ENCODE peak calls at places on chromosomes 4 and X, in eight cellular contexts. R, Q, U, Z, G, W, E and N are unnamed samples. For H3K4me1, the result is how much of the 10 kb centered on the place peaks cover.

GRCh38 chr4:73067971-73068394 is 1.5 kb downstream of the COX18 start:
- DNase-seq in Z (no peak), Q (no peak), U (no peak), R (no peak), W (no peak), E (no peak), G (no peak), N (no peak)

GRCh38 chrX:31499120-31499519 is 427.3 kb upstream of the FTHL17 start:
- DNase-seq in R (peak), W (no peak), E (no peak), Z (no peak), G (no peak), U (no peak), Q (no peak), N (no peak)

GRCh38 chrX:1681439-1681838 is 66.6 kb downstream of the ASMT start:
- DNase-seq in U (no peak), W (no peak), G (no peak), Z (no peak), E (no peak), Q (no peak), R (no peak), N (no peak)

GRCh38 chr4:159430896-159431295 is 328.0 kb downstream of the RAPGEF2 start:
- DNase-seq in Q (no peak), E (no peak), W (no peak), Z (no peak), G (no peak), U (no peak), R (no peak), N (no peak)

GRCh38 chr4:107131295-107131694 is 95.2 kb upstream of the DKK2 start:
- DNase-seq in G (no peak), U (no peak), Q (no peak), R (peak), E (no peak), Z (no peak), W (no peak), N (no peak)

GRCh38 chrX:106177982-106178321 is 9.8 kb downstream of the PWWP3B start:
- DNase-seq in Q (no peak), G (no peak), Z (no peak), E (no peak), R (no peak), U (no peak), W (no peak), N (no peak)

GRCh38 chrX:120262781-120263719 is 12.4 kb downstream of the ZBTB33 start:
- DNase-seq in R (no peak), G (no peak), U (no peak), W (no peak), Q (no peak), E (no peak), Z (no peak), N (no peak)

GRCh38 chrX:68728186-68728585 is 80.7 kb downstream of the STARD8 start:
- DNase-seq in W (no peak), G (no peak), R (no peak), E (no peak), Q (no peak), Z (peak), U (no peak), N (no peak)

GRCh38 chr4:98284640-98285046 is 23.5 kb downstream of the RAP1GDS1 start:
- DNase-seq in Z (no peak), W (no peak), U (no peak), E (no peak), R (no peak), Q (peak), G (no peak), N (no peak)

GRCh38 chr4:104351696-104352095 is 143.0 kb downstream of the CXXC4 start:
- DNase-seq in Q (no peak), W (no peak), Z (no peak), R (no peak), E (no peak), G (no peak), U (no peak), N (no peak)

GRCh38 chr4:141763373-141763772 is 127.0 kb downstream of the IL15 start:
- DNase-seq in W (no peak), Q (no peak), Z (no peak), G (no peak), E (no peak), R (peak), U (no peak), N (no peak)

GRCh38 chr4:27149541-27150212 is 289.0 kb downstream of the STIM2 start:
- DNase-seq in U (no peak), Q (no peak), W (no peak), R (no peak), G (no peak), Z (no peak), E (no peak), N (peak)

GRCh38 chrX:2696698-2697215 is 5.7 kb downstream of the CD99 start:
- DNase-seq in R (peak), E (no peak), U (no peak), Q (no peak), G (no peak), Z (no peak), W (no peak), N (no peak)

GRCh38 chrX:56505866-56506265 is 57.6 kb upstream of the UBQLN2 start:
- DNase-seq in W (no peak), G (no peak), Q (no peak), E (no peak), Z (no peak), U (no peak), R (no peak), N (no peak)

DNA sequence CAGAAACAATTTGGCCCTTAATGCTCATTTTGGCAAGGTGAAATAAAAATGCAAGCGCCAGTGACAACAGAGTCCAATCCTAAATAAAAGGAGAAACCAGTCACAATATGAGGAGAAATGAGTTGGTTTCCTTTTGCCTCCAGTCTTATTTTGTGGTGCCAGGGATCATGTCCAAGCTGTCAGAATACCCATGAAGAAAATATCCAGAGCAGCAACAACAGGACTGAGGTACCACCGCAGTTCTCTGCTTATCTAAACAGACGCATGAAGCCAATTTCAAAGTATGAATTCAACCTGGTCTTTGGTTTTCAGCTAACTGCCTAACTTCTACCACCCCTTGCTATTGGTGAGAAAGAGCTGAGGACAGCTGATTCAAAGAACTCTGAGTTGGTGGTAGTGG is 199.9 kb upstream of the MAGEB2 start:
- DNase-seq in G (no peak), R (no peak), E (no peak), U (no peak), Q (no peak), Z (no peak), W (no peak), N (no peak)
- TF ChIP-seq POLR2AphosphoS5 in G (no peak), R (no peak), E (no peak), U (no peak), Q (no peak), Z (no peak), W (no peak), N (no peak)

DNA sequence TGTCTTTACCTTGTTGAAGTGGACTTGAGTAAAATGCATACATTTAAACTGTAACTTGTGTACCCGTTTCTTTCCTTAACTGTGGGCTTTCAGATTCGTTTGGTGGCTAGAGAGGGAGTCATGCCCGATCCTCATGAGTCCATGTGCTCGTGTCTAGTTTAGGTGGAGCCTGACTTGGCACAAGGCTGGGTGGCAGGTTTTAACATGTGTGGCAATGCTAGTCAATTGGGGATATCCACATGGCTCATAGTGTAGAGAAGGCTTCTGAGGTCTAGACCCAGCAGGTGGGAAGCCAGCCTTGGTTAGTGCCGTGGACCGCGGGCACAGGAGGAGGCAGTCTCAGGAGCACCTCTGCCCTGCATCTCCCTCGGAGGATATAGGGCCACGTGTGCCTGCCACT is 48.5 kb upstream of the CLCN4 start:
- DNase-seq in W (no peak), E (no peak), Z (no peak), Q (no peak), G (no peak), R (no peak), U (no peak), N (no peak)
- H3K4me1 ChIP-seq in W (under half), E (under half), Z (under half), Q (under half), G (under half), R (under half), U (under half), N (half or more)

GRCh38 chrX:12978205-12979010 is 3.5 kb downstream of the TMSB4X start:
- DNase-seq in Q (no peak), G (no peak), R (peak), E (no peak), W (no peak), U (peak), Z (peak), N (no peak)
- TF ChIP-seq POLR2A in Q (no peak), G (no peak), R (peak), E (no peak), W (peak), U (peak), Z (peak), N (no peak)

DNA sequence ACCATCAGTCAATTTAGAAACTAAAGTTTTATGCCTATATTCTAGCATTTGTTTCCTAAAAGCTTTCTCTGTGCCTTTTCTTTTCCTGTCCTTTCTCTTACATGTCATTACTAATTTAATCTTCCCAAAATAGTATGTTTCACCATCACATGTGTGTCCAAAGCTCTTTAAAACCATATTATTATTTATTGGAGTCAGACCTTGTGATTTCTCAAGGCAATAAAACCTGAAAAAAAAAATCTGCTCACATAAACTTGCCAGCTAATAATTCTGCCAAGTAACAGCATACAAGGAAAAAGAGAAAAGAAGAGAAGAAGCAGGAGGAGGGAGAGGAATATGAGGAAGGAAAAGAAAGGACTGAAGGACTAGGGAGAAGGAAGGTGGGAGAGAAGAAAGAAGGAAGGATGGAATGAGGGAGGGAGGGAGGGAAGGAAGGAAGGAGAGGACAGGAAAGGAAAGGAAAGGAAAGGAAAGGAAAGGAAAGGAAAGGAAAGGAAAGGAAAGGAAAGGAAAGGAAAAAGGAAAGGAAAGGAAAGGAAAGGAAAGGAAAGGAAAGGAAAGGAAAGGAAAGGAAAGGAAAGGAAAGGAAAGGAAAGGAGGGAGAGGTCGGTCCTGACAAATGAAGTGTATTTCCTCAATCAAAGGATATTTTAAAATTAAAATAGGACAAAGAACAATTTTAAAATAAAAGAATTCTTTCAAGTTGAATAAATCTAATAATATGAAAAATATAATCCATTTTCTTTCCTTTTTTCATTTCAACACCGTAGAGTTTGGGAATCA is 57.4 kb downstream of the ANTXR2 start:
- DNase-seq in Q (no peak), G (no peak), U (no peak), Z (no peak), E (no peak), W (no peak), R (no peak), N (no peak)
- TF ChIP-seq POLR2AphosphoS5 in Q (no peak), G (peak), U (peak), Z (no peak), E (no peak), W (no peak), R (no peak), N (no peak)

GRCh38 chr4:6183740-6184139 is 16.6 kb downstream of the JAKMIP1 start:
- DNase-seq in G (no peak), R (no peak), Q (no peak), Z (no peak), W (no peak), U (no peak), E (no peak), N (no peak)
- H3K4me1 ChIP-seq in G (under half), R (under half), Q (under half), Z (under half), W (under half), U (under half), E (under half), N (under half)

DNA sequence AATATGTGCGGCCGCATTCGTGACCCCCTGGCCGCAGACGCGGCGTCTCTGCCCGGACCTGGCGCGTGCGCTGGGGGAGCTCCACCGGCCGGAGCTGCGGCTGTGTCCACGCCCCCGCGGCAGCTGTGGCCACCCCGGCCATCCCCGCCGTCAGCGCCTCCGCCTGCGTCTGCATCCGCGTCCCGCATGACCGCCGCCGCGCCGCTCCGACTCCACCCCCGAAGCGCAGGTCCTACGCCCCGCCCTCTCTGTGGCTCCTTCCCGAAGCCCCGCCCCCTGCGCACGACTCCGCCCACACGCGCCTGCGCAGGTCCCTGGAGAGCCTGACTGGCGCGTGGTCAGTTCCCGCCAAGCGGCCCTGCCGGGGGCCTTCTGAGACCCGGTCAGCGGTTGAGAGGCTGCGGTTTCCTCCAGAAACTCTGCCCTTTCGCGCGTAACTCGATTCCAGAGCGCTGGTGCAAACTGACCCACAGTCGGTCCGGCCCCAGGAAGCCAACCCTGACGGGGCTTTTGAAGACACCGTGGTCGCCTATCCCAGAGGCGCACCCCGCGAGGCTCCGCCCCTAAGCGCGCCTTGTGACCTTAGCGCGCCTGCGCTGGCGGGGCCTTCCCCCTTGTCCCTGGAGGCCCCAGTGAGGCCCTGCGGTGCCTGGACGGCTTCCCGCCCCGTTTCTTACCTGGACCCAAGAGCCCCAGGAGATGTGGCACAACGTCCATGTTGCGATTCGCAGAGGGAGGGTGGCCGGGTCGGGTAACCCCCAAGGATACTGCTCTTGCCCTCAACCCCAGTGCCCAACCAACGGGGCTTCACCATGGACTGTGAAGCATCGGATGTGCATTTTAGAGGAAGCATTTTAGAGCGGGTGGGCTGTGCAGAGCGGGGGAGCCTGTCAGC is at the start of gene LAGE3:
- DNase-seq in Z (peak), U (peak), E (peak), R (peak), W (peak), G (peak), Q (peak), N (peak)
- TF ChIP-seq POLR2A in Z (no peak), U (peak), E (no peak), R (peak), W (peak), G (peak), Q (peak), N (peak)

GRCh38 chr4:185015108-185015507 is 3.2 kb upstream of the HELT start:
- DNase-seq in R (no peak), Z (no peak), E (no peak), W (no peak), G (no peak), U (no peak), Q (no peak), N (no peak)

GRCh38 chr4:185017964-185018772 is at the start of gene HELT:
- DNase-seq in W (no peak), U (no peak), E (no peak), Z (no peak), Q (no peak), G (no peak), R (no peak), N (no peak)

GRCh38 chr4:185016101-185016940 is 2.0 kb upstream of the HELT start:
- DNase-seq in U (no peak), Z (no peak), G (no peak), W (no peak), Q (no peak), R (no peak), E (no peak), N (no peak)

GRCh38 chr4:185018834-185019450 is 652 bp downstream of the HELT start:
- DNase-seq in Q (no peak), E (no peak), W (no peak), R (no peak), G (no peak), Z (no peak), U (no peak), N (no peak)

DNA sequence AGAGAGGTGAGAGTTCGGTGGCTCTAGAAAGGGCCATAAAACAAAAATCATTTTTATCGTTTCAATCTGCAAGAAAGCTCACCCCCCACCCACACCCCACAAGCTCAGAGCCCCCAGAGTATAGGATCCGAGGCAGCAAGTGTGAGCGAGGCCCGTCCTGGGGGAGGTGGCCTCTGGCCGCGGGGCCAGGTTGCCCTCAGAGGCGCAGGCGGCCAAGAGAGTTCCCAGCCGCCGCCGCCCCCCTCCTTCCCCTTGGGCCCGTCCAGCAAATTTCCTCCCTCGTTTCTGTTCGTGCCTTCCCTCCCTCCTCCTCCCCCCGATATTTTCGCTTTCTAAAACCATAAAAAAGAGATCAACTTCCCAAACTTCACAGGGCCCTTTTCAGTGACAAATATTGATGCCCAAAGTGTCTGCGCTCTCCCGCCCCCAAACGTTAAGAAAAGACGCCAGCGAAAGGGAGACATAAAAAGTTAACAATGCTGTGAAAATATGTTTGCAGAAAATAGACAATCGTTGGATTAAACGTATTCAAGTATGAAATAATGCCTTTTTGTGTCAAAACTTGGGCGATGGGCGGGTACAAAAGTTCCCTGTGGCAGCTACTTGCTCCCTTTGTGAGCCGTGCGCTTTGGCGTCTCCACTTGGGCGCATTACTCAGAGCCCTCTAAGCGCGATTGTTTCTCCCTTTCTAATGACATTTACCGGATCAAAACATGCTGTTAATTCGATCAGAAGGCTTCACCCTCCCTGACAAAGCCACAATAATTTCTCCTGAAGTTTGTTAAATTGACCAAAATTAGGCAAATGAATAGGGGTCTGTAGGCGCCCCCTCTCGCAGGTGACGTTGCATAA is 1.1 kb upstream of the HELT start:
- DNase-seq in Z (no peak), R (no peak), E (no peak), W (no peak), Q (no peak), G (no peak), U (no peak), N (no peak)
- TF ChIP-seq POLR2AphosphoS5 in Z (no peak), R (no peak), E (no peak), W (no peak), Q (no peak), G (no peak), U (no peak), N (no peak)

GRCh38 chr4:113826431-113826830 is 64.9 kb upstream of the CAMK2D start:
- DNase-seq in Z (no peak), G (no peak), E (no peak), W (no peak), Q (no peak), U (no peak), R (no peak), N (no peak)
- H3K4me1 ChIP-seq in Z (under half), G (under half), E (under half), W (under half), Q (under half), U (under half), R (under half), N (under half)